ENCODE peak calls at places on chromosomes 4 and X, in five cellular contexts. S is fibroblast of lung, E is astrocyte, H is breast epithelium, F is colonic mucosa. J is an unnamed sample. For H3K27me3, the result is how much of the 10 kb centered on the place peaks cover.

GRCh38 chr4:123168812-123169211 is 227.8 kb upstream of the SPRY1 start:
- DNase-seq in H (no peak), F (no peak), E (peak), S (peak), J (peak)

GRCh38 chrX:66751136-66751782 is 112.4 kb upstream of the EDA2R start:
- DNase-seq in F (no peak), S (no peak), H (no peak), E (no peak), J (no peak)

GRCh38 chrX:30713061-30713525 is 59.9 kb downstream of the GK start:
- DNase-seq in S (peak), E (peak), H (no peak), F (peak), J (peak)

GRCh38 chrX:102739642-102740041 is 19.1 kb downstream of the GPRASP3 start:
- DNase-seq in S (peak), H (no peak), E (no peak), F (no peak), J (no peak)

GRCh38 chrX:147953976-147954375 is 27.2 kb upstream of the FMR1NB start:
- DNase-seq in S (no peak), F (no peak), H (no peak), E (no peak), J (no peak)

GRCh38 chr4:72969957-72970356 is 99.6 kb downstream of the COX18 start:
- DNase-seq in F (no peak), E (peak), S (peak), H (no peak), J (no peak)

GRCh38 chrX:102599950-102600579 is 750 bp downstream of the ARMCX5 start:
- DNase-seq in E (peak), F (no peak), H (no peak), S (peak), J (no peak)

GRCh38 chrX:74781507-74782034 is 143.7 kb downstream of the NEXMIF start:
- DNase-seq in F (no peak), E (no peak), S (no peak), H (no peak), J (no peak)

GRCh38 chrX:25432396-25432795 is 416.6 kb upstream of the ARX start:
- DNase-seq in F (no peak), E (no peak), S (no peak), H (no peak), J (no peak)

GRCh38 chrX:111431007-111431406 is 19.0 kb upstream of the DCX start:
- DNase-seq in E (no peak), F (no peak), S (no peak), H (no peak), J (no peak)

GRCh38 chrX:100944601-100945000 is 15.9 kb upstream of the XKRX start:
- DNase-seq in H (no peak), E (no peak), S (peak), F (no peak), J (no peak)

GRCh38 chr4:83328486-83328885 is 6.2 kb downstream of the HPSE start:
- DNase-seq in H (no peak), E (no peak), S (no peak), F (no peak), J (no peak)

GRCh38 chrX:150683536-150684146 is 9.6 kb upstream of the MTMR1 start:
- DNase-seq in F (no peak), S (no peak), E (no peak), H (no peak), J (no peak)

GRCh38 chrX:103831342-103831802 is 685 bp downstream of the RAB9B start:
- DNase-seq in F (no peak), H (no peak), E (no peak), S (no peak), J (no peak)

GRCh38 chrX:6732101-6732500 is 197.2 kb upstream of the VCX3A start:
- DNase-seq in H (no peak), F (no peak), S (no peak), E (no peak), J (no peak)

GRCh38 chr4:5751073-5751917 is 40.3 kb downstream of the EVC start:
- DNase-seq in S (peak), F (no peak), E (peak), H (no peak), J (peak)

GRCh38 chr4:744212-744841 is 38.7 kb downstream of the PCGF3 start:
- DNase-seq in E (no peak), H (no peak), S (no peak), F (no peak), J (no peak)

GRCh38 chr4:164441131-164441530 is 312.8 kb upstream of the SMIM31 start:
- DNase-seq in F (no peak), S (no peak), H (no peak), E (no peak), J (no peak)

GRCh38 chr4:152100378-152101201 is 339.8 kb upstream of the GATB start:
- DNase-seq in S (no peak), H (no peak), F (no peak), E (no peak), J (no peak)

DNA sequence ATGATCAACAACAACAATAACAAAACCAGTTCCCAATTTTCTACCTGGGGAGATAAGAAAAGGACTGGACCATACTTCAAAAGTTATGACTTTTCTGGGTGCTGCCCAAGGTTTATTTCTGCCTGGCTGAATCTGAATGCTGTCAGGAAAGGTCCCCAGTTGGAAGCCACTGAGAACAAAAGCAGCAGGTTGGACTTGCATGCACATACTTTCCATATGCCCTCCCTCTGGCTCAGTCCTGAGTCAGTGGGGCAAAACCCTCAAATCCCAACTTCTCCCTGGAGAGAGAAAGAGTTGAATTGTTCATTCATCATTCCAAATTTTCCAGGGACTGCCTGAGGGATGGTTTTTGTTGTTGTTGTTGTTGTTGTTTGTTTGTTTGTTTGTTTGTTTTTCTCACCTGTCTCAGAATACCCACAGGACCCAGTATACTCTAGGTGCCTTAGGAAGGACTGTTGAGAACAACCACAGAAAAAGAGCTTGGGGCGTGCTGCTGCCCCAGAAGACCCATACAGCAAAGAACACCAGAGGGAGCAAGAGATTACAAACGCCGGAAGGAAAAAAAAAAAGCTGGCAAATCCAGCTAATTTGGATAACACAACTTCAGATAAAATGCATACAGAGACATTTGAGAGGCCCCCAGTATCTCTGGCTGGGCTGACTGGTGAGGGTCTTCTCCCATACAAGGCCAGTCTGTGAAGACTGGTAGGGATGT is 138.9 kb upstream of the INPP4B start:
- DNase-seq in F (peak), S (peak), E (no peak), H (no peak), J (no peak)
- TF ChIP-seq CTCF in F (peak), S (peak), E (no peak), H (no peak), J (peak)

GRCh38 chr4:1763550-1764080 is 29.5 kb upstream of the FGFR3 start:
- DNase-seq in H (no peak), F (peak), S (peak), E (no peak), J (no peak)
- H3K27me3 ChIP-seq in H (under half), F (under half), S (under half), E (under half), J (under half)

GRCh38 chrX:23797371-23798128 is 14.6 kb downstream of the SAT1 start:
- DNase-seq in F (peak), E (no peak), H (peak), S (no peak), J (no peak)
- TF ChIP-seq CTCF in F (no peak), E (no peak), H (no peak), S (no peak), J (no peak)

GRCh38 chr4:3877868-3878267 is 111.7 kb downstream of the ADRA2C start:
- DNase-seq in S (no peak), H (no peak), E (no peak), F (no peak), J (no peak)

GRCh38 chr4:3879681-3880594 is 113.8 kb downstream of the ADRA2C start:
- DNase-seq in S (no peak), E (no peak), H (no peak), F (no peak), J (no peak)

GRCh38 chr4:3880595-3881120 is 114.5 kb downstream of the ADRA2C start:
- DNase-seq in E (peak), F (peak), H (peak), S (peak), J (no peak)

GRCh38 chr4:3877236-3877635 is 111.1 kb downstream of the ADRA2C start:
- DNase-seq in E (no peak), F (no peak), H (no peak), S (no peak), J (no peak)

DNA sequence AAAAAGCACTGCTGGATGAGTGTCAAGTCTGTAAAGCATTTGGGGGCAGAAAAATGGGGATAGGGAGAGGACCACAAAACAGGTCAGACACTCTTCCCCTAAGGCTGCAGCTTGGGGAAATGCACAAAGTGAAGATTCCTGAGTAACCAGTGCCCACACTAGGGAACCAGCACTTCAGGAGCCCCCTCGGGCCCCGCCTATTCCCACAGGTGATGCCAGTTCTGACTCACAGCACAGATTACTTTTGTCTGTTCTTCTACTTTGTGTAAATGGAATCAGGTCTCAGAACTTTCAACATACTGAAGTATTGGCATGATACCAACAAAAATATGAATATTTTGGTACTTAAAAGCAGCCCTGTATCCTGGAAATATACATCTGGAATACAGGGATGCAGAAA is 112.5 kb downstream of the ADRA2C start:
- DNase-seq in S (no peak), F (no peak), E (no peak), H (no peak), J (no peak)
- H3K27me3 ChIP-seq in S (under half), F (under half), E (under half), H (half or more), J (under half)

GRCh38 chr4:66691101-66691500 is 854.2 kb downstream of the CENPC start:
- DNase-seq in E (no peak), S (no peak), H (no peak), F (no peak), J (no peak)
- TF ChIP-seq CTCF in E (no peak), S (no peak), H (no peak), F (no peak), J (no peak)